ENCODE peak calls at places on chromosome 1, in ten cellular contexts. P is C1 segment of cervical spinal cord, N is OCI-LY7, O is adrenal gland, A is EL, G is WTC11, F is left cardiac atrium, R is upper lobe of right lung, Z is trophoblast cell, Q is ELF-1. S is an unnamed sample.

GRCh38 chr1:202578001-202578500 is 132.2 kb downstream of the SYT2 start:
- DNase-seq in P (no peak), N (no peak), O (no peak), A (no peak), G (no peak), F (no peak), R (no peak), Z (no peak), Q (no peak), S (no peak)

GRCh38 chr1:78006491-78006890 is 1.8 kb downstream of the DNAJB4 start:
- DNase-seq in P (no peak), N (no peak), O (no peak), A (no peak), G (no peak), F (no peak), R (no peak), Z (no peak), Q (no peak), S (no peak)

GRCh38 chr1:41342774-41343355 is 18.4 kb upstream of the FOXO6 start:
- DNase-seq in P (no peak), N (no peak), O (peak; percentile 4), A (no peak), G (no peak), F (no peak), R (no peak), Z (no peak), Q (no peak), S (peak; percentile 27)

GRCh38 chr1:60765204-60765603 is 317.2 kb upstream of the NFIA start:
- DNase-seq in P (no peak), N (peak; percentile 32), O (no peak), A (peak; percentile 25), G (peak; percentile 32), F (no peak), R (no peak), Z (peak; percentile 69), Q (peak; percentile 26), S (no peak)

GRCh38 chr1:24130385-24130784 is 12.6 kb downstream of the IL22RA1 start:
- DNase-seq in P (no peak), N (no peak), O (no peak), A (no peak), G (no peak), F (no peak), R (no peak), Z (no peak), Q (no peak), S (no peak)

GRCh38 chr1:184409011-184409410 is 22.2 kb downstream of the C1orf21 start:
- DNase-seq in P (no peak), N (no peak), O (no peak), A (peak; percentile 44), G (no peak), F (no peak), R (no peak), Z (no peak), Q (no peak), S (no peak)

GRCh38 chr1:232628335-232629214 is 1.4 kb downstream of the SIPA1L2 start:
- DNase-seq in P (no peak), N (peak; percentile 66), O (no peak), A (peak; percentile 49), G (no peak), F (no peak), R (no peak), Z (peak; percentile 47), Q (no peak), S (no peak)

GRCh38 chr1:214248294-214249082 is 32.5 kb upstream of the SMYD2 start:
- DNase-seq in P (no peak), N (no peak), O (no peak), A (peak; percentile 45), G (no peak), F (no peak), R (no peak), Z (no peak), Q (no peak), S (no peak)

GRCh38 chr1:48596036-48596435 is 124.0 kb upstream of the SPATA6 start:
- DNase-seq in P (no peak), N (no peak), O (no peak), A (no peak), G (no peak), F (no peak), R (no peak), Z (no peak), Q (peak; percentile 75), S (no peak)

GRCh38 chr1:34784751-34785221 is 3.8 kb downstream of the GJB3 start:
- DNase-seq in P (no peak), N (no peak), O (no peak), A (no peak), G (no peak), F (no peak), R (no peak), Z (no peak), Q (no peak), S (no peak)

GRCh38 chr1:99407018-99407417 is 142.7 kb downstream of the PLPPR4 start:
- DNase-seq in P (no peak), N (no peak), O (no peak), A (peak; percentile 2), G (no peak), F (no peak), R (no peak), Z (no peak), Q (no peak), S (no peak)

GRCh38 chr1:21663251-21663950 is 5.8 kb downstream of the RAP1GAP start:
- DNase-seq in P (peak; percentile 40), N (no peak), O (peak; percentile 89), A (no peak), G (no peak), F (peak; percentile 66), R (peak; percentile 48), Z (no peak), Q (no peak), S (peak; percentile 32)

GRCh38 chr1:6112690-6113005 is 67.0 kb downstream of the KCNAB2 start:
- DNase-seq in P (no peak), N (no peak), O (no peak), A (no peak), G (no peak), F (no peak), R (no peak), Z (no peak), Q (no peak), S (no peak)

GRCh38 chr1:64515427-64515826 is 45.5 kb downstream of the CACHD1 start:
- DNase-seq in P (no peak), N (no peak), O (peak; percentile 64), A (peak; percentile 75), G (no peak), F (peak; percentile 53), R (no peak), Z (peak; percentile 57), Q (no peak), S (peak; percentile 58)

GRCh38 chr1:98277111-98277510 is 356.3 kb upstream of the DPYD start:
- DNase-seq in P (no peak), N (no peak), O (no peak), A (peak; percentile 62), G (no peak), F (no peak), R (no peak), Z (no peak), Q (peak; percentile 7), S (no peak)

GRCh38 chr1:160752926-160753325 is 13.9 kb downstream of the SLAMF7 start:
- DNase-seq in P (no peak), N (no peak), O (no peak), A (no peak), G (no peak), F (no peak), R (no peak), Z (no peak), Q (no peak), S (no peak)

GRCh38 chr1:111097356-111098099 is 42.4 kb downstream of the DRAM2 start:
- DNase-seq in P (no peak), N (no peak), O (no peak), A (no peak), G (no peak), F (no peak), R (no peak), Z (no peak), Q (peak; percentile 53), S (no peak)

GRCh38 chr1:92411511-92411910 is 75.2 kb downstream of the GFI1 start:
- DNase-seq in P (no peak), N (no peak), O (no peak), A (peak; percentile 72), G (no peak), F (no peak), R (no peak), Z (peak; percentile 4), Q (peak; percentile 13), S (no peak)

GRCh38 chr1:222171005-222171404 is 376.9 kb downstream of the HHIPL2 start:
- DNase-seq in P (no peak), N (peak; percentile 24), O (no peak), A (peak; percentile 48), G (no peak), F (no peak), R (no peak), Z (peak; percentile 58), Q (peak; percentile 16), S (no peak)

GRCh38 chr1:205936846-205937707 is 6.2 kb downstream of the SLC26A9 start:
- DNase-seq in P (no peak), N (no peak), O (no peak), A (peak; percentile 87), G (no peak), F (no peak), R (no peak), Z (peak; percentile 15), Q (no peak), S (no peak)

GRCh38 chr1:205043866-205044265 is 854 bp downstream of the CNTN2 start:
- DNase-seq in P (no peak), N (no peak), O (no peak), A (no peak), G (no peak), F (no peak), R (no peak), Z (no peak), Q (no peak), S (no peak)

GRCh38 chr1:8040586-8040985 is 14.5 kb upstream of the ERRFI1 start:
- DNase-seq in P (no peak), N (no peak), O (peak; percentile 85), A (peak; percentile 98), G (no peak), F (peak; percentile 83), R (no peak), Z (peak; percentile 60), Q (no peak), S (peak; percentile 82)